ENCODE peak calls at places on chromosome 1, in four cellular contexts. T, B, Z and H are unnamed samples.
A peak's percentile ranks its signal among the peaks of the same experiment; 100 is the strongest.

GRCh38 chr1:201877877-201878339 is 10.8 kb upstream of the SHISA4 start:
- DNase-seq in B (peak; percentile 60), T (no peak), Z (no peak), H (peak; percentile 59)

GRCh38 chr1:36306210-36306901 is at the start of gene SH3D21:
- DNase-seq in Z (peak; percentile 80), B (peak; percentile 87), T (peak; percentile 50), H (peak; percentile 59)

GRCh38 chr1:10682449-10683365 is 113.7 kb downstream of the CASZ1 start:
- DNase-seq in Z (no peak), T (no peak), B (no peak), H (no peak)

GRCh38 chr1:89587728-89588127 is 45.2 kb upstream of the LRRC8C start:
- DNase-seq in T (no peak), Z (no peak), B (no peak), H (no peak)

GRCh38 chr1:114201486-114201885 is 47.8 kb upstream of the SYT6 start:
- DNase-seq in Z (no peak), B (no peak), T (no peak), H (no peak)

GRCh38 chr1:23751815-23752200 is 8.5 kb downstream of the ELOA start:
- DNase-seq in B (no peak), T (no peak), Z (no peak), H (peak; percentile 8)

GRCh38 chr1:11944358-11944981 is 10.0 kb downstream of the PLOD1 start:
- DNase-seq in B (peak; percentile 53), T (no peak), Z (no peak), H (no peak)

GRCh38 chr1:183472488-183473285 is at the start of gene SMG7:
- DNase-seq in Z (peak; percentile 67), B (peak; percentile 51), T (no peak), H (peak; percentile 46)

GRCh38 chr1:163980391-163980790 is 578.6 kb upstream of the PBX1 start:
- DNase-seq in T (no peak), B (no peak), Z (no peak), H (no peak)

GRCh38 chr1:16967095-16967567 is 13.3 kb downstream of the MFAP2 start:
- DNase-seq in Z (peak; percentile 70), B (no peak), T (peak; percentile 77), H (peak; percentile 58)

GRCh38 chr1:41498391-41498790 is 13.9 kb upstream of the EDN2 start:
- DNase-seq in Z (no peak), T (no peak), B (no peak), H (no peak)

GRCh38 chr1:218425647-218426342 is 80.7 kb downstream of the TGFB2 start:
- DNase-seq in T (no peak), Z (no peak), B (no peak), H (no peak)

GRCh38 chr1:42981871-42982270 is 23.2 kb upstream of the SLC2A1 start:
- DNase-seq in T (no peak), B (no peak), Z (no peak), H (no peak)

GRCh38 chr1:93573940-93574469 is 107.6 kb downstream of the BCAR3 start:
- DNase-seq in Z (no peak), B (no peak), T (no peak), H (no peak)

GRCh38 chr1:64986903-64987871 is 20.8 kb upstream of the JAK1 start:
- DNase-seq in Z (no peak), B (no peak), T (no peak), H (no peak)

GRCh38 chr1:184823080-184823479 is 68.4 kb upstream of the EDEM3 start:
- DNase-seq in T (no peak), Z (no peak), B (peak; percentile 70), H (no peak)

GRCh38 chr1:209530990-209531389 is 52.5 kb upstream of the CAMK1G start:
- DNase-seq in T (no peak), B (no peak), Z (no peak), H (no peak)

GRCh38 chr1:209768354-209768774 is 12.5 kb downstream of the TRAF3IP3 start:
- DNase-seq in Z (no peak), B (no peak), T (no peak), H (no peak)

GRCh38 chr1:22972760-22973159 is at the start of gene LACTBL1:
- DNase-seq in T (no peak), Z (no peak), B (peak; percentile 43), H (peak; percentile 24)

GRCh38 chr1:226973898-226974543 is 33.9 kb downstream of the COQ8A start:
- DNase-seq in B (no peak), T (peak; percentile 75), Z (no peak), H (peak; percentile 83)

GRCh38 chr1:98196012-98196411 is 275.2 kb upstream of the DPYD start:
- DNase-seq in Z (no peak), T (no peak), B (no peak), H (no peak)

GRCh38 chr1:9442986-9443385 is 96.3 kb upstream of the SLC25A33 start:
- DNase-seq in Z (no peak), B (no peak), T (no peak), H (no peak)

GRCh38 chr1:155893389-155894142 is 17.6 kb downstream of the RIT1 start:
- DNase-seq in Z (no peak), B (no peak), T (no peak), H (peak; percentile 30)

GRCh38 chr1:160519542-160520435 is 3.3 kb downstream of the SLAMF6 start:
- DNase-seq in B (no peak), Z (no peak), T (no peak), H (no peak)

GRCh38 chr1:88646852-88647645 is 37.0 kb upstream of the PKN2 start:
- DNase-seq in B (peak; percentile 3), T (no peak), Z (no peak), H (no peak)

GRCh38 chr1:165228676-165229075 is 127.8 kb downstream of the LMX1A start:
- DNase-seq in Z (no peak), B (peak; percentile 51), T (no peak), H (no peak)

GRCh38 chr1:166133276-166133841 is 33.4 kb downstream of the FAM78B start:
- DNase-seq in Z (no peak), T (no peak), B (peak; percentile 23), H (no peak)

GRCh38 chr1:183845681-183846080 is 40.8 kb downstream of the RGL1 start:
- DNase-seq in Z (no peak), T (no peak), B (no peak), H (no peak)

GRCh38 chr1:8396083-8396911 is 78.4 kb downstream of the SLC45A1 start:
- DNase-seq in B (peak; percentile 76), T (no peak), Z (no peak), H (no peak)

GRCh38 chr1:208820600-208821232 is 576.5 kb upstream of the PLXNA2 start:
- DNase-seq in B (no peak), Z (no peak), T (no peak), H (no peak)

GRCh38 chr1:44621841-44622286 is 52.4 kb downstream of the TMEM53 start:
- DNase-seq in B (no peak), Z (no peak), T (no peak), H (no peak)

GRCh38 chr1:207084701-207085180 is 3.9 kb upstream of the C4BPB start:
- DNase-seq in Z (peak; percentile 50), T (no peak), B (peak; percentile 78), H (peak; percentile 56)

GRCh38 chr1:207081106-207081505 is 7.6 kb upstream of the C4BPB start:
- DNase-seq in Z (no peak), T (no peak), B (no peak), H (no peak)

GRCh38 chr1:207085887-207086286 is 2.8 kb upstream of the C4BPB start:
- DNase-seq in B (no peak), Z (no peak), T (no peak), H (no peak)

GRCh38 chr1:207081806-207082205 is 6.9 kb upstream of the C4BPB start:
- DNase-seq in T (no peak), B (no peak), Z (no peak), H (no peak)

GRCh38 chr1:207084241-207084640 is 4.4 kb upstream of the C4BPB start:
- DNase-seq in T (no peak), Z (no peak), B (no peak), H (no peak)
- H3K4me1 ChIP-seq in T (peaks cover 5% of the 10 kb centered on the region), Z (no peaks in the 10 kb centered on the region), B (no peaks in the 10 kb centered on the region), H (no peaks in the 10 kb centered on the region)

DNA sequence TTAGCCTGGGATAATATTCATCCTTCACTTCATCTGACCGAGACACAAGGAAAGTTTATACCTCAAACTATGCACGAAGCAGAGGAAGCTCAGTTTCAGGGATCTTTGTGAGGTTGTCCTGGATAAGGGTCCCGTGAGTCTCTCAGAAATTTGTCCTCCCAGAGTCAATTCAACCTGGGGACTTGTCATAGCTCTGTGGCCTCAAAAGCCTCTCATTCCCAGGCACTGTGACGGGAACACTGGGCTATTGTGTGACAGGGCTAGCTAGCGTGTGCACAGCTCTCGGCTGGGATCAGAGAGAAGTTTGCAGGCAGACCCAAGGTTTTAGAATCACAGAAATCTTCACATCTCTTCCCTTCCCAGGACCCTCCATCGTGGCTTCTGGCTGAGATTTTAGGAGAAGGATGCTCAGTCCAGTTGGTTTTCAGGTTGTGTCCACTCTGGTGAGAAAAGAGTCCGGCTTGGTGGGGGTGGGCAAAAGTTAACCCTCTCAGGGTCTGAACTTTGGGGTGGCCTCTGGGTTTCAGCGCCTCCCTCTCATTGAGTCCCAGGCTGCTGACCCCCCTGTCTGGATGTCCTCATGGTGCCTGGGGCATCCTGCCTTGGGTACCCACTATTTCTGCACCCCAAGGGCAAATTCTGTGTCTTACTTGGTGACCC is 20.4 kb upstream of the LBR start:
- DNase-seq in Z (peak; percentile 16), B (no peak), T (no peak), H (no peak)
- H3K4me1 ChIP-seq in Z (peaks cover 15% of the 10 kb centered on the region), B (peaks cover 9% of the 10 kb centered on the region), T (peaks cover 50% of the 10 kb centered on the region), H (no peaks in the 10 kb centered on the region)

GRCh38 chr1:212458817-212459216 is 26.1 kb downstream of the NENF start:
- DNase-seq in Z (no peak), B (no peak), T (no peak), H (no peak)
- H3K4me1 ChIP-seq in Z (peaks cover 3% of the 10 kb centered on the region), B (peaks cover 10% of the 10 kb centered on the region), T (peaks cover 10% of the 10 kb centered on the region), H (no peaks in the 10 kb centered on the region)

DNA sequence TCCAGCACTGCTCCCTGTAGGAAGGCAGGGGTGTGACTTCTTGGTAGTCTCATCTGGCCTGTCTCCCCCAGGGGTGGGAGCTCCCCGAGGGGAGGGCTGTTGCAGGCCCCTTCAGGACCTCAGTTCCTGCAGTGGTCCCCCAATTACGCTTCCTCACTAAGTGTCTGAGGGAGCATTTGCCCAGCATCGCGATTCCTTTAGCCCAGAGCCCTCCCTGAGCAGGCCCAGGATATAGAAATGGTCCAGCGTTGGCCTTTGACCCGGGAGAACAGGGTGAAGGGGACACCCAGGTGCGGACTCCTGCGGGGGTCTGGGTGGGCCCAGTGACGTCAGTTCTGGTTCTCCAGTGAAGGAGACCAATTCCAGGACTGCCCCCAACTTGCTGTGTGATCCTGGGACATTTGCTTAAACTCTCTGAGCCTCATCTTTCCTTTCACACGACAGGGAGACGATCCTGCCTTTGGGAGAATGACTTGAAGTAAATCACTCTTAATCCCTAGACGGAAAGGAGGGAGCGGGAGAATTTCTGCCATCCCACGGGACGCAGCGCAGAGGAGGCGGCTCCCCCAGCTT is 32.6 kb upstream of the BTG2 start:
- DNase-seq in T (no peak), B (no peak), Z (no peak), H (peak; percentile 31)
- H3K4me1 ChIP-seq in T (peaks cover 60% of the 10 kb centered on the region), B (peaks cover 18% of the 10 kb centered on the region), Z (peaks cover 5% of the 10 kb centered on the region), H (no peaks in the 10 kb centered on the region)